ENCODE peak calls at places on chromosomes 7 and 10, in seven cellular contexts. T is H1, R is H9, H is IMR-90, B is mesendoderm, Y is trophoblast cell, O is mesenchymal stem cell. A is an unnamed sample.

GRCh38 chr10:62250594-62251198 is 17.9 kb downstream of the RTKN2 start:
- DNase-seq in R (no peak), B (no peak), Y (peak; percentile 44), T (no peak), O (peak; percentile 48), H (peak; percentile 82), A (no peak)

GRCh38 chr7:79241288-79242055 is 212.0 kb downstream of the MAGI2 start:
- DNase-seq in H (peak; percentile 82), Y (no peak), T (no peak), O (peak; percentile 57), R (no peak), B (no peak), A (no peak)

GRCh38 chr7:151518105-151518780 is 1.5 kb downstream of the RHEB start:
- DNase-seq in Y (peak; percentile 33), R (no peak), H (peak; percentile 48), O (peak; percentile 56), T (no peak), B (peak; percentile 55), A (no peak)

GRCh38 chr7:1425292-1426136 is 33.8 kb downstream of the MICALL2 start:
- DNase-seq in R (peak; percentile 65), B (peak; percentile 52), T (no peak), O (no peak), H (no peak), Y (no peak), A (no peak)

GRCh38 chr7:98797150-98797549 is 72.7 kb downstream of the TMEM130 start:
- DNase-seq in H (no peak), Y (no peak), T (no peak), B (no peak), O (no peak), R (no peak), A (no peak)

GRCh38 chr7:130721486-130722277 is 12.3 kb downstream of the KLF14 start:
- DNase-seq in B (peak; percentile 91), T (no peak), R (peak; percentile 81), O (peak; percentile 85), Y (peak; percentile 81), H (peak; percentile 69), A (peak; percentile 58)

GRCh38 chr10:120741415-120741814 is 109.7 kb upstream of the WDR11 start:
- DNase-seq in H (no peak), Y (no peak), R (no peak), B (no peak), T (no peak), O (no peak), A (no peak)

GRCh38 chr7:14752301-14752700 is 150.2 kb downstream of the DGKB start:
- DNase-seq in H (no peak), B (no peak), R (no peak), O (no peak), T (no peak), Y (no peak), A (no peak)

GRCh38 chr10:18226336-18226735 is 86.1 kb downstream of the CACNB2 start:
- DNase-seq in T (no peak), Y (no peak), O (no peak), R (no peak), B (peak; percentile 6), H (no peak), A (no peak)

GRCh38 chr7:101829856-101830255 is 12.4 kb downstream of the CUX1 start:
- DNase-seq in R (no peak), Y (no peak), O (no peak), H (no peak), B (no peak), T (no peak), A (no peak)
- H3K23ac ChIP-seq in R (no peak overlapping the region), Y (no peak overlapping the region), O (no peak overlapping the region), H (no peak overlapping the region), B (no peak overlapping the region), T (no peak overlapping the region), A (no peak overlapping the region)

DNA sequence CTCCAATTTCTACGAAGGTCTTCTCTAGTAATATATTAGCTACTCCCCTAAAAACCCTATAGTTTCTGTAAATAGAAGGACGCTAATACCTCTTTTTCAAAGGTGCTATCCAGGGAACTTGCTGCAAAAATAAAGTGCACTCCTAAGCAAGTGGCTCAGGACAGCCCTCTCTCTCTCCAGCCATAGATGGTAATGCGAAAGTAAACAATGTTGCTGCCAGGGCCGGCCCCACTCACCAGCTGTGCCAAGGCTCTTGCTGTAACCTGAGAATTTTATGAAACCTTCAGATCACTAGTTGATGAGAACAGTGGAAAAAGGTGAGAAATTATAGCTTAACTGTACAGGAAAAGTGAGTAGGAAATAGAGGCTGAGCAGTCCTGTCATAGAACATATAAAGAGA is 10.9 kb upstream of the TAS2R39 start:
- DNase-seq in R (no peak), T (no peak), Y (no peak), O (no peak), H (no peak), B (no peak), A (no peak)
- H3K23ac ChIP-seq in R (no peak overlapping the region), T (no peak overlapping the region), Y (no peak overlapping the region), O (no peak overlapping the region), H (no peak overlapping the region), B (no peak overlapping the region), A (no peak overlapping the region)

GRCh38 chr10:373516-374309 is 238.5 kb downstream of the ZMYND11 start:
- DNase-seq in H (peak; percentile 63), B (peak; percentile 53), R (no peak), T (no peak), Y (peak; percentile 55), O (peak; percentile 79), A (peak; percentile 12)

GRCh38 chr10:374354-374753 is 239.1 kb downstream of the ZMYND11 start:
- DNase-seq in O (no peak), B (no peak), R (no peak), T (no peak), Y (no peak), H (no peak), A (no peak)

GRCh38 chr10:371515-371914 is 236.3 kb downstream of the ZMYND11 start:
- DNase-seq in R (no peak), H (no peak), T (no peak), O (no peak), Y (no peak), B (no peak), A (no peak)

GRCh38 chr10:372566-372965 is 237.3 kb downstream of the ZMYND11 start:
- DNase-seq in H (no peak), R (no peak), T (no peak), O (no peak), Y (no peak), B (no peak), A (no peak)

DNA sequence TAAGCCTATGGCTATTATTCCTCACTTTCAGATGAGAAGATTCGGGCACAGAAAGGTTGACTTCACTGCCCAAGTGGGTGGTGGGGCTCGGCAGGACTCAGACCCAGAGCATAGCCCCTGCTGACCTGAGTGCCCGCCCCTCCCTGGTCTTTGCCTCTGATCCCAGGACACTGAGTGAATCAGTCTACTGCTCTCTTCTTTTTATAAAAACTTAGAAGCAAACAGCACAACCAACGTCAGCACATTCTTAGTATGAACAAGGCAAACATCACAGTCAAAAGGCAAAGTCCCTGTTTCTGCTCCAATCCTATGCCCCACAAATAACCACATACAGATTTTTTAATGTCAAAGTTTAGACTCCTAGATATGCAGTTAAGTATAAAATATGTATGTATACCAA is 237.8 kb downstream of the ZMYND11 start:
- DNase-seq in B (no peak), Y (no peak), T (no peak), R (no peak), O (peak; percentile 41), H (peak; percentile 47), A (no peak)
- H3K23ac ChIP-seq in B (no peak overlapping the region), Y (no peak overlapping the region), T (no peak overlapping the region), R (no peak overlapping the region), O (no peak overlapping the region), H (peak overlapping the region; percentile 18), A (no peak overlapping the region)

DNA sequence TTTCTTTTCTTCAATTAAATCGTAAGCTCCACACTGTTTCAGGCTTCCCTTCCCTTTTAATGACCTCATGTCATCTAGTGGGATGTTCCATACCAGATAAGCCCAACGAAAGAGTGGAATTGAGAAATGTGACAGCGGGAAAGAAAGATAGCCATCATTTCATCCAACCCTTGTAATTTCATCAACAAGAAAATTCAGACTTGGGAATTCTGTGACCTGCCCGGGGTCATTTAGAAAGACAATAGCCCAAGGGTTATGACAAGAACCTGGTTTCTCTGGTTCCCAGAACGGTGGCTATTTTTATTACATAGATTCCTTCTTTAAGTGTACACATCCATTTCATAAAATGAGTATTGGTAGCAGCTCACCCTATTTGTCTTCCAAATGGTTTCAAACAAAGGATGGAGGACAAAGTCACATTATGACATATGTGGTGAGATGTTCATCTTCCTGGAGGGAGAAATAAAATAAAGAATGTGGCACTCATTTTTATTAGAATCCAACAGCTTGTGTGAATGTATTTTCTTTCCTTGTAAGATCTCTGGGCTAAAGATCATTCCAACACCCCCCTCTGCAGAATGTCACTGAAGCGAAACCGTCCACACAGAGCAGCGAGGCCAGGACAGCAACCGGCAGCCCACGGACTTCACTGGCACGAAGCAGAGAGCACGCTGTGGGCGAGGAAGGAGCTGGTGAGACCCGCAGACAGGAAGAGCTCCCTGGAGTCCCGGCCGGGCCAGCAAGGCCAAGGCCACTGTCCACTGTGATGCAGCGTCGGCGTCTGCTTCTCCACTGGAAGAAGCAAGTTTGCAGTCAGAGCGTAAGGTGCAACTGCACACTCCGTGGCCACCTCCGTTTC is 199.9 kb downstream of the KLF6 start:
- DNase-seq in B (no peak), T (no peak), Y (peak; percentile 76), O (no peak), H (no peak), R (no peak), A (no peak)
- H3K23ac ChIP-seq in B (no peak overlapping the region), T (no peak overlapping the region), Y (no peak overlapping the region), O (no peak overlapping the region), H (no peak overlapping the region), R (no peak overlapping the region), A (no peak overlapping the region)

GRCh38 chr7:132430041-132430440 is 146.2 kb downstream of the PLXNA4 start:
- DNase-seq in Y (no peak), O (no peak), H (no peak), B (no peak), R (no peak), T (no peak), A (no peak)
- H3K23ac ChIP-seq in Y (no peak overlapping the region), O (no peak overlapping the region), H (no peak overlapping the region), B (no peak overlapping the region), R (no peak overlapping the region), T (no peak overlapping the region), A (no peak overlapping the region)

DNA sequence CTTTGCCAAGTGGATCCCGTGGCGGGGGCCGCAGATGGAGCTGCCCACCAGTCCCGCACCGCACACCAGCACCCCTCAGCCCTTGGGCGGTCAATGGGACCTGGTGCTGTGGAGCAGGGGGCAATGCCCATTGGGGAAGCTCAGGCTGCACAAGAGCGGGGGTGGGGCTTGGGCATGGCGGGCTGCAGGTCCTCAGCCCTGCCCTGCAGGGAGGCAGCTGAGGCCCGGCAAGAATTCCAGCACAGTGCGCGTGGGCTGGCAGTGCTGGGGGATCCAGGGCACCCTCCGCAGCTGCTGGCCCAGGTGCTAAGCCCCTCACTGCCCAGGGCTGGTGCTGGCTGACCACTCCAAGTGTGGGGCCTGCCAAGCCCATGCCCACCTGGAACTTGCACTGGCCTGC is 136.2 kb upstream of the ANKRD30A start:
- DNase-seq in R (no peak), H (no peak), O (no peak), T (no peak), B (no peak), Y (no peak), A (no peak)
- H3K23ac ChIP-seq in R (no peak overlapping the region), H (no peak overlapping the region), O (no peak overlapping the region), T (no peak overlapping the region), B (no peak overlapping the region), Y (no peak overlapping the region), A (no peak overlapping the region)

A was measured in neuronal stem cell.